ENCODE peak calls at places on chromosomes 6 and 20, in six cellular contexts. W is testis, X is stomach, C is upper lobe of left lung, H is heart left ventricle, T is HepG2. J is an unnamed sample.
A peak's percentile ranks its signal among the peaks of the same experiment; 100 is the strongest.

GRCh38 chr20:38196592-38196991 is 31.5 kb upstream of the TGM2 start:
- DNase-seq in W (no peak), X (no peak), C (peak; percentile 77), H (peak; percentile 84), T (no peak), J (peak; percentile 34)

GRCh38 chr6:4420160-4420865 is 284.9 kb upstream of the ECI2 start:
- DNase-seq in W (no peak), X (no peak), C (no peak), H (no peak), T (no peak), J (no peak)

GRCh38 chr20:957544-957943 is 41.4 kb upstream of the ANGPT4 start:
- DNase-seq in W (no peak), X (no peak), C (no peak), H (no peak), T (no peak), J (no peak)

GRCh38 chr6:159714404-159714803 is 12.9 kb upstream of the WTAP start:
- DNase-seq in W (no peak), X (no peak), C (no peak), H (no peak), T (no peak), J (no peak)

GRCh38 chr6:32952817-32953739 is at the start of gene HLA-DMA:
- DNase-seq in W (peak; percentile 79), X (peak; percentile 93), C (peak; percentile 96), H (peak; percentile 82), T (peak; percentile 85), J (peak; percentile 94)

GRCh38 chr20:19274412-19275015 is 62.1 kb downstream of the SLC24A3 start:
- DNase-seq in W (peak; percentile 81), X (peak; percentile 67), C (no peak), H (peak; percentile 73), T (no peak), J (no peak)

GRCh38 chr6:168540713-168541291 is 99.8 kb downstream of the SMOC2 start:
- DNase-seq in W (no peak), X (no peak), C (no peak), H (no peak), T (no peak), J (no peak)

GRCh38 chr6:152979116-152979515 is 3.7 kb downstream of the FBXO5 start:
- DNase-seq in W (no peak), X (no peak), C (no peak), H (no peak), T (no peak), J (no peak)

GRCh38 chr6:122839477-122839876 is 50.4 kb downstream of the SMPDL3A start:
- DNase-seq in W (peak; percentile 68), X (peak; percentile 67), C (peak; percentile 45), H (no peak), T (peak; percentile 64), J (no peak)

GRCh38 chr6:3381233-3382065 is 75.4 kb downstream of the SLC22A23 start:
- DNase-seq in W (no peak), X (no peak), C (no peak), H (no peak), T (no peak), J (no peak)

GRCh38 chr6:128509709-128510108 is 10.7 kb downstream of the PTPRK start:
- DNase-seq in W (no peak), X (no peak), C (no peak), H (no peak), T (no peak), J (no peak)

GRCh38 chr6:69005194-69005593 is 370.1 kb downstream of the ADGRB3 start:
- DNase-seq in W (no peak), X (no peak), C (no peak), H (no peak), T (no peak), J (no peak)

GRCh38 chr6:17656644-17657043 is 50.1 kb downstream of the NUP153 start:
- DNase-seq in W (no peak), X (no peak), C (no peak), H (no peak), T (no peak), J (no peak)

GRCh38 chr20:45952861-45953260 is 18.4 kb downstream of the PCIF1 start:
- DNase-seq in W (no peak), X (no peak), C (no peak), H (no peak), T (no peak), J (no peak)

GRCh38 chr6:53246924-53247323 is 98.3 kb upstream of the GCM1 start:
- DNase-seq in W (no peak), X (no peak), C (no peak), H (no peak), T (no peak), J (no peak)

GRCh38 chr20:10263385-10264165 is 44.9 kb downstream of the SNAP25 start:
- DNase-seq in W (no peak), X (no peak), C (no peak), H (no peak), T (peak; percentile 95), J (no peak)

GRCh38 chr6:30883743-30884520 is at the start of gene DDR1:
- DNase-seq in W (peak; percentile 81), X (peak; percentile 89), C (peak; percentile 67), H (peak; percentile 87), T (peak; percentile 38), J (peak; percentile 70)
- TF ChIP-seq POLR2A in W (no peak), X (no peak), C (peak; percentile 26), H (no peak), T (no peak), J (no peak)

GRCh38 chr6:35259194-35259945 is at the start of gene ZNF76:
- DNase-seq in W (peak; percentile 99), X (peak; percentile 99), C (peak; percentile 99), H (peak; percentile 99), T (peak; percentile 96), J (peak; percentile 100)
- TF ChIP-seq CTCF in W (peak; percentile 74), X (no peak), C (peak; percentile 75), H (no peak), T (no peak), J (peak; percentile 98)

GRCh38 chr6:160790028-160790792 is 88.2 kb downstream of the PLG start:
- DNase-seq in W (no peak), X (no peak), C (no peak), H (no peak), T (no peak), J (no peak)
- H3K4me3 ChIP-seq in W (no peak overlapping the region), X (no peak overlapping the region), C (no peak overlapping the region), H (no peak overlapping the region), T (no peak overlapping the region), J (no peak overlapping the region)

DNA sequence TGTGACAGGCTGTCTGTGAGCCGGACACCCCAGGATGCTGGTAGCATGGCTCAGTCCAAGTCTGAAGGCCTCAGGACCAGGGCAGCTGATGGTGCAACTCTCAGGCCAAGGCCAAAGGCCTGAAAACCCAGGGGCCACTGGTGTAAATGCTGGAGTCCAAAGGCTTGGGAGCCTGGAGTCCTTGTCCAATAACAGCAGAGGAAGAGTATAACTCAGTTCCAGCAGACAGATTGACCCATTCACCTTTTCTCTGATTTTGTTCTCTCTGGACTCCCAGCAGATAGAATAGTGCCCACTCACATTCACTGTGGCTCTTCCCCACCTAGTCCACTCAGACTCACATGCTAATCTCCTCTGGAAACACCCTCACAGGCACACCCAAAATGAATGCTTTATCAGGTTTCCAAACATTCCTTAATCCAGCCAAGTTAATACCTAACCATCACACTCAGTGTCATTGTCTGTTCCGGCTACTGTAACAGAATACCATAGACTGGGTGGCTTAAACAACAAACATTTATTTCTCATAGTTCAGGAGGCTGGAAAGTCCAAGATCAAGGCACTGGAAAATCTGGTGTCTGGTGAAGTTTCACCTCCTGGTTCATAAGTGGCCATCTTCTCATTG is 5.0 kb upstream of the TRAF3IP2 start:
- DNase-seq in W (no peak), X (no peak), C (no peak), H (no peak), T (peak; percentile 87), J (no peak)
- TF ChIP-seq POLR2A in W (no peak), X (no peak), C (no peak), H (no peak), T (no peak), J (no peak)

DNA sequence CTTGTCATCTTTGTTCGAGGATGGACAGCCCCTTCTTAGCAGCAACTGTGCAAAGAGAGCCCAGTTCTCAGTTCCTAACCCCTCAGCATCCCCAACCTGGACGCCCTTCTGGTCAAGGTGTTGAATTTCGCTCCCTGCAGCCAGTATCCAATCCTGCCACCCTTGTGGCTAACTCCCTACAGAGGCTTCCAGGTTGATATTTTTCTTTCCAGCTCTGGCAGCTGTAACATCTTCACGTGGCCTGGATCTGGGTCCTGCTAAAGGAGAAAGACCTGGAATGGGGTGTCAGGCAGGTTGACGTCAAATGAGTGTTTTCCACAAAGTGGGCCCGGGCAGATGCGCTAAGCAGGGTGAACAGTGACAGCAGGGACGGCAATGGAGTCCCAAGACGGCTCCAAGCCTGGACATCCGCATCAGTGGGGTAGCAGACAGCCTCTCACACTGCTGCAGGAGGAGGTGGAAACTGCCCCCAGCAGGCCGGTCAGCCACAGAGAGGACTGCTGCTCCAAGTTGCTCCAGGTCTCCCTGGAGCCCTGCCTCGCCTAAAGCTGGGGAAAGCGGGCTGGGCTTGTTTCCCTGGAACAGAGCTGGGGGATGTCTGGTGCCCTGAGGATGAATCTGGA is 1.0 kb upstream of the YTHDF1 start:
- DNase-seq in W (no peak), X (no peak), C (no peak), H (no peak), T (no peak), J (no peak)
- TF ChIP-seq CTCF in W (no peak), X (no peak), C (no peak), H (no peak), T (peak; percentile 24), J (no peak)

DNA sequence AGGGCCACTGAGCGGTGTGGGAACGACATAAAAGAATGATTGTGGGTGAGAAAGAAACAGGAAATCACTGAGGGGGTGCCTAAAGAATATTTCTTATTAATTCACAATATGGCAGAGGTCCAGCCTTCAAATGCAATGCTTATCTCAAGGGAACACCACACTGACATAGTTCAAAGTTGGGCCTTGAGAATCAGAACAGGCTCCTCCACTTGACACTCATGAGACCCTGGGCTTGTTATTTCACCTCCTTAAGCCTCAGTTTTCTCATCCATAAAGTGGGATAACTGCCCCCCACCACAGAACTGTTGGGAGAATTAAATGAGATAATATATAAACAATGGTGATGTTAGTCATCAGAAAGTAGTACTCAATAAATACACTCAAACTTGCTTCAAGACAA is 40.4 kb upstream of the ARHGAP18 start:
- DNase-seq in W (no peak), X (no peak), C (no peak), H (no peak), T (no peak), J (no peak)
- H3K4me3 ChIP-seq in W (no peak overlapping the region), X (no peak overlapping the region), C (no peak overlapping the region), H (no peak overlapping the region), T (no peak overlapping the region), J (no peak overlapping the region)

DNA sequence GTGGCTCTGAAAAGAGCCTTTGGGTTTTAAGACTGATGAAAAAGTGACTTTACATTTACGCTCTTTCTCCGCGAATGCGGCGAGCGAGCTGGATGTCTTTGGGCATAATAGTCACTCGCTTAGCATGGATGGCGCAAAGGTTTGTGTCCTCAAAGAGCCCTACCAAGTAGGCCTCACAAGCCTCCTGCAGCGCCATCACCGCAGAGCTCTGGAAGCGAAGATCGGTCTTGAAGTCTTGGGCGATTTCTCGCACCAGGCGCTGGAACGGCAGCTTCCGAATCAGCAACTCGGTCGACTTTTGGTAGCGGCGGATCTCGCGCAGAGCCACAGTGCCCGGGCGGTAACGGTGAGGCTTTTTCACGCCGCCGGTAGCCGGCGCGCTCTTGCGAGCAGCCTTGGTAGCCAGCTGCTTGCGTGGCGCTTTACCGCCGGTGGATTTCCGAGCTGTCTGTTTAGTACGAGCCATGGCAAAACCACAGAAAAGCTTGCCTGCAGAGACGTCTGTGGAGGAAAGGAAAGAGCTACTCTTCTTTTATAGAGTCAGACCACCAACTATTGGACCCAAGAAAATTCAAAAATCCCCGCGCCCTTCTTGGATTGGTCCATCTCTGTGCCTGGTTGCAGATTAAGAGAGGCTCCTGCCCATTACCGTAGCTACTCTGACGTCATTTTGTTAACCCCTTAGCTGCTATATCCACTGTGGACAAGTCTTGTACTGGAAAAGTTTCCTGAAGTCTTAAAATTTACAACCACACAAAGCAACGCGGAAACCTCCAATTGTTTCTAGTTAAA is 55.4 kb upstream of the HFE start:
- DNase-seq in W (peak; percentile 96), X (peak; percentile 75), C (peak; percentile 89), H (peak; percentile 69), T (peak; percentile 100), J (peak; percentile 94)
- TF ChIP-seq POLR2A in W (peak; percentile 4), X (no peak), C (peak; percentile 28), H (no peak), T (peak; percentile 99), J (no peak)

J was measured in lower leg skin.